ENCODE peak calls at places on chromosomes 7 and 10, in six cellular contexts. One of them, this sample, is unnamed.

GRCh38 chr7:75565129-75565528 is 73.0 kb downstream of the SPDYE5 start:
- DNase-seq in endothelial cell: no peak
- DNase-seq in stimulated activated CD4-positive, alpha-beta T cell treated with anti-CD3 and anti-CD28 coated beads, Interleukin-1b, Interleukin-23, amount 100 ng/mL, for 1 hour: no peak
- DNase-seq in kidney tubule cell: peak; percentile 91
- DNase-seq in OCI-LY7: no peak
- DNase-seq in mucosa of gallbladder: peak; percentile 19
- DNase-seq in this sample: no peak

GRCh38 chr10:11546581-11546980 is 64.9 kb downstream of the USP6NL start:
- DNase-seq in endothelial cell: no peak
- DNase-seq in stimulated activated CD4-positive, alpha-beta T cell treated with anti-CD3 and anti-CD28 coated beads, Interleukin-1b, Interleukin-23, amount 100 ng/mL, for 1 hour: no peak
- DNase-seq in kidney tubule cell: peak; percentile 18
- DNase-seq in OCI-LY7: no peak
- DNase-seq in mucosa of gallbladder: no peak
- DNase-seq in this sample: no peak

GRCh38 chr7:1900847-1901246 is 230.8 kb downstream of the ELFN1 start:
- DNase-seq in endothelial cell: no peak
- DNase-seq in stimulated activated CD4-positive, alpha-beta T cell treated with anti-CD3 and anti-CD28 coated beads, Interleukin-1b, Interleukin-23, amount 100 ng/mL, for 1 hour: no peak
- DNase-seq in kidney tubule cell: no peak
- DNase-seq in OCI-LY7: no peak
- DNase-seq in mucosa of gallbladder: no peak
- DNase-seq in this sample: no peak

GRCh38 chr10:86155034-86155656 is 211.4 kb downstream of the GRID1 start:
- DNase-seq in endothelial cell: no peak
- DNase-seq in stimulated activated CD4-positive, alpha-beta T cell treated with anti-CD3 and anti-CD28 coated beads, Interleukin-1b, Interleukin-23, amount 100 ng/mL, for 1 hour: no peak
- DNase-seq in kidney tubule cell: no peak
- DNase-seq in OCI-LY7: no peak
- DNase-seq in mucosa of gallbladder: no peak
- DNase-seq in this sample: no peak

GRCh38 chr10:123926401-123927264 is 35.0 kb upstream of the CPXM2 start:
- DNase-seq in endothelial cell: no peak
- DNase-seq in stimulated activated CD4-positive, alpha-beta T cell treated with anti-CD3 and anti-CD28 coated beads, Interleukin-1b, Interleukin-23, amount 100 ng/mL, for 1 hour: no peak
- DNase-seq in kidney tubule cell: peak; percentile 66
- DNase-seq in OCI-LY7: peak; percentile 17
- DNase-seq in mucosa of gallbladder: no peak
- DNase-seq in this sample: peak; percentile 8

GRCh38 chr7:20316706-20317105 is 14.0 kb upstream of the ITGB8 start:
- DNase-seq in endothelial cell: no peak
- DNase-seq in stimulated activated CD4-positive, alpha-beta T cell treated with anti-CD3 and anti-CD28 coated beads, Interleukin-1b, Interleukin-23, amount 100 ng/mL, for 1 hour: no peak
- DNase-seq in kidney tubule cell: no peak
- DNase-seq in OCI-LY7: no peak
- DNase-seq in mucosa of gallbladder: no peak
- DNase-seq in this sample: no peak

GRCh38 chr7:127578036-127578684 is 7.2 kb downstream of the GCC1 start:
- DNase-seq in endothelial cell: no peak
- DNase-seq in stimulated activated CD4-positive, alpha-beta T cell treated with anti-CD3 and anti-CD28 coated beads, Interleukin-1b, Interleukin-23, amount 100 ng/mL, for 1 hour: no peak
- DNase-seq in kidney tubule cell: no peak
- DNase-seq in OCI-LY7: no peak
- DNase-seq in mucosa of gallbladder: no peak
- DNase-seq in this sample: peak; percentile 20

GRCh38 chr7:136509466-136509865 is 359.0 kb upstream of the CHRM2 start:
- DNase-seq in endothelial cell: no peak
- DNase-seq in stimulated activated CD4-positive, alpha-beta T cell treated with anti-CD3 and anti-CD28 coated beads, Interleukin-1b, Interleukin-23, amount 100 ng/mL, for 1 hour: no peak
- DNase-seq in kidney tubule cell: no peak
- DNase-seq in OCI-LY7: no peak
- DNase-seq in mucosa of gallbladder: no peak
- DNase-seq in this sample: no peak

GRCh38 chr7:129741743-129742213 is 130.3 kb downstream of the NRF1 start:
- DNase-seq in endothelial cell: no peak
- DNase-seq in stimulated activated CD4-positive, alpha-beta T cell treated with anti-CD3 and anti-CD28 coated beads, Interleukin-1b, Interleukin-23, amount 100 ng/mL, for 1 hour: no peak
- DNase-seq in kidney tubule cell: no peak
- DNase-seq in OCI-LY7: no peak
- DNase-seq in mucosa of gallbladder: no peak
- DNase-seq in this sample: no peak

GRCh38 chr7:106947244-106947728 is 82.2 kb downstream of the PIK3CG start:
- DNase-seq in endothelial cell: peak; percentile 59
- DNase-seq in stimulated activated CD4-positive, alpha-beta T cell treated with anti-CD3 and anti-CD28 coated beads, Interleukin-1b, Interleukin-23, amount 100 ng/mL, for 1 hour: no peak
- DNase-seq in kidney tubule cell: peak; percentile 70
- DNase-seq in OCI-LY7: peak; percentile 92
- DNase-seq in mucosa of gallbladder: peak; percentile 45
- DNase-seq in this sample: peak; percentile 90

GRCh38 chr7:134645935-134646334 is 718 bp upstream of the BPGM start:
- DNase-seq in endothelial cell: no peak
- DNase-seq in stimulated activated CD4-positive, alpha-beta T cell treated with anti-CD3 and anti-CD28 coated beads, Interleukin-1b, Interleukin-23, amount 100 ng/mL, for 1 hour: no peak
- DNase-seq in kidney tubule cell: peak; percentile 30
- DNase-seq in OCI-LY7: peak; percentile 39
- DNase-seq in mucosa of gallbladder: no peak
- DNase-seq in this sample: peak; percentile 36

GRCh38 chr7:151261534-151261933 is 13.0 kb upstream of the SMARCD3 start:
- DNase-seq in endothelial cell: no peak
- DNase-seq in stimulated activated CD4-positive, alpha-beta T cell treated with anti-CD3 and anti-CD28 coated beads, Interleukin-1b, Interleukin-23, amount 100 ng/mL, for 1 hour: no peak
- DNase-seq in kidney tubule cell: no peak
- DNase-seq in OCI-LY7: no peak
- DNase-seq in mucosa of gallbladder: no peak
- DNase-seq in this sample: no peak

GRCh38 chr7:30996261-30996660 is 32.5 kb downstream of the GHRHR start:
- DNase-seq in endothelial cell: no peak
- DNase-seq in stimulated activated CD4-positive, alpha-beta T cell treated with anti-CD3 and anti-CD28 coated beads, Interleukin-1b, Interleukin-23, amount 100 ng/mL, for 1 hour: no peak
- DNase-seq in kidney tubule cell: no peak
- DNase-seq in OCI-LY7: no peak
- DNase-seq in mucosa of gallbladder: no peak
- DNase-seq in this sample: no peak

GRCh38 chr10:31769564-31769963 is 159.1 kb downstream of the ARHGAP12 start:
- DNase-seq in endothelial cell: no peak
- DNase-seq in stimulated activated CD4-positive, alpha-beta T cell treated with anti-CD3 and anti-CD28 coated beads, Interleukin-1b, Interleukin-23, amount 100 ng/mL, for 1 hour: no peak
- DNase-seq in kidney tubule cell: peak; percentile 76
- DNase-seq in OCI-LY7: no peak
- DNase-seq in mucosa of gallbladder: no peak
- DNase-seq in this sample: no peak

GRCh38 chr7:24858108-24858977 is 101.1 kb upstream of the GSDME start:
- DNase-seq in endothelial cell: no peak
- DNase-seq in stimulated activated CD4-positive, alpha-beta T cell treated with anti-CD3 and anti-CD28 coated beads, Interleukin-1b, Interleukin-23, amount 100 ng/mL, for 1 hour: no peak
- DNase-seq in kidney tubule cell: peak; percentile 54
- DNase-seq in OCI-LY7: no peak
- DNase-seq in mucosa of gallbladder: no peak
- DNase-seq in this sample: no peak

GRCh38 chr7:2921748-2922147 is 77.6 kb upstream of the GNA12 start:
- DNase-seq in endothelial cell: peak; percentile 33
- DNase-seq in stimulated activated CD4-positive, alpha-beta T cell treated with anti-CD3 and anti-CD28 coated beads, Interleukin-1b, Interleukin-23, amount 100 ng/mL, for 1 hour: no peak
- DNase-seq in kidney tubule cell: no peak
- DNase-seq in OCI-LY7: no peak
- DNase-seq in mucosa of gallbladder: no peak
- DNase-seq in this sample: no peak